ENCODE peak calls at places on chromosomes 6 and 20, in five cellular contexts. P is IMR-90, I is AG09309, W is H9, H is A673. T is an unnamed sample.

GRCh38 chr6:29489286-29489685 is 1.5 kb upstream of the MAS1L start:
- DNase-seq in P (no peak), I (no peak), W (no peak), H (no peak), T (peak)

GRCh38 chr6:170147832-170148708 is 142.8 kb downstream of the DLL1 start:
- DNase-seq in P (no peak), I (no peak), W (peak), H (no peak), T (peak)

GRCh38 chr6:139587469-139587868 is 213.0 kb upstream of the CITED2 start:
- DNase-seq in P (peak), I (peak), W (no peak), H (peak), T (no peak)

GRCh38 chr6:119076966-119077642 is 1.4 kb downstream of the FAM184A start:
- DNase-seq in P (no peak), I (no peak), W (no peak), H (no peak), T (no peak)

GRCh38 chr20:15930324-15931305 is 642.6 kb downstream of the KIF16B start:
- DNase-seq in P (peak), I (peak), W (no peak), H (no peak), T (peak)

GRCh38 chr6:71080793-71081192 is 123.9 kb upstream of the B3GAT2 start:
- DNase-seq in P (peak), I (peak), W (no peak), H (no peak), T (no peak)

GRCh38 chr6:69232506-69233194 is 564.2 kb downstream of the LMBRD1 start:
- DNase-seq in P (peak), I (no peak), W (peak), H (peak), T (peak)

GRCh38 chr6:135722679-135723078 is 128.8 kb upstream of the PDE7B start:
- DNase-seq in P (peak), I (peak), W (no peak), H (peak), T (no peak)

GRCh38 chr6:6861346-6861745 is 246.4 kb upstream of the RREB1 start:
- DNase-seq in P (no peak), I (no peak), W (no peak), H (no peak), T (no peak)

GRCh38 chr6:75403563-75403962 is 90.0 kb downstream of the FILIP1 start:
- DNase-seq in P (no peak), I (no peak), W (no peak), H (no peak), T (no peak)

GRCh38 chr6:169162968-169163903 is 90.4 kb downstream of the THBS2 start:
- DNase-seq in P (peak), I (peak), W (peak), H (no peak), T (peak)

GRCh38 chr20:6731951-6732580 is 35.4 kb upstream of the BMP2 start:
- DNase-seq in P (no peak), I (no peak), W (no peak), H (no peak), T (no peak)

GRCh38 chr6:170003027-170003426 is 251.6 kb downstream of the ERMARD start:
- DNase-seq in P (no peak), I (no peak), W (peak), H (no peak), T (no peak)

GRCh38 chr6:31568537-31568961 is 3.5 kb upstream of the LTA start:
- DNase-seq in P (no peak), I (no peak), W (no peak), H (no peak), T (no peak)

GRCh38 chr20:51457281-51457932 is 85.1 kb downstream of the NFATC2 start:
- DNase-seq in P (peak), I (no peak), W (no peak), H (peak), T (peak)

GRCh38 chr6:37052027-37052628 is 46.7 kb downstream of the FGD2 start:
- DNase-seq in P (no peak), I (no peak), W (peak), H (no peak), T (no peak)

GRCh38 chr6:16168858-16169257 is 40.0 kb downstream of the MYLIP start:
- DNase-seq in P (peak), I (no peak), W (no peak), H (peak), T (peak)

GRCh38 chr6:36621371-36621855 is 27.3 kb downstream of the SRSF3 start:
- DNase-seq in P (no peak), I (no peak), W (no peak), H (no peak), T (no peak)

GRCh38 chr20:49937023-49937929 is 1.1 kb downstream of the RNF114 start:
- DNase-seq in P (no peak), I (no peak), W (no peak), H (no peak), T (peak)

GRCh38 chr20:41155267-41155666 is 17.9 kb downstream of the PLCG1 start:
- DNase-seq in P (peak), I (no peak), W (no peak), H (no peak), T (no peak)

GRCh38 chr6:50847890-50848594 is 29.4 kb downstream of the TFAP2B start:
- DNase-seq in P (no peak), I (no peak), W (no peak), H (no peak), T (no peak)

GRCh38 chr20:20765696-20766095 is 53.3 kb upstream of the RALGAPA2 start:
- DNase-seq in P (no peak), I (no peak), W (no peak), H (peak), T (no peak)

GRCh38 chr6:103122766-103123601 is 1729.5 kb downstream of the GRIK2 start:
- DNase-seq in P (peak), I (no peak), W (peak), H (peak), T (peak)

GRCh38 chr6:116298273-116298672 is 18.5 kb upstream of the TSPYL1 start:
- DNase-seq in P (no peak), I (no peak), W (no peak), H (no peak), T (no peak)

GRCh38 chr6:113857565-113858066 is 471 bp downstream of the MARCKS start:
- DNase-seq in P (no peak), I (no peak), W (no peak), H (peak), T (peak)

GRCh38 chr6:139699335-139699734 is 324.9 kb upstream of the CITED2 start:
- DNase-seq in P (peak), I (peak), W (no peak), H (no peak), T (peak)

GRCh38 chr6:169520104-169520503 is 181.7 kb downstream of the WDR27 start:
- DNase-seq in P (peak), I (peak), W (no peak), H (no peak), T (no peak)

GRCh38 chr20:47330933-47331708 is 25.4 kb downstream of the ZMYND8 start:
- DNase-seq in P (peak), I (peak), W (no peak), H (no peak), T (peak)

GRCh38 chr6:33620158-33620583 is 951 bp upstream of the ITPR3 start:
- DNase-seq in P (no peak), I (no peak), W (peak), H (peak), T (peak)

GRCh38 chr6:163355471-163355991 is 59.0 kb upstream of the QKI start:
- DNase-seq in P (peak), I (no peak), W (no peak), H (peak), T (peak)

GRCh38 chr6:100210138-100210872 is 216.3 kb upstream of the MCHR2 start:
- DNase-seq in P (no peak), I (no peak), W (no peak), H (no peak), T (no peak)

GRCh38 chr20:22449115-22449973 is 135.0 kb downstream of the FOXA2 start:
- DNase-seq in P (no peak), I (no peak), W (no peak), H (no peak), T (no peak)

GRCh38 chr6:34154668-34155447 is 9.0 kb upstream of the GRM4 start:
- DNase-seq in P (peak), I (no peak), W (peak), H (peak), T (peak)

GRCh38 chr6:144597511-144597910 is 312.4 kb downstream of the UTRN start:
- DNase-seq in P (no peak), I (no peak), W (no peak), H (no peak), T (no peak)

GRCh38 chr20:58753929-58754551 is 61.4 kb downstream of the NPEPL1 start:
- DNase-seq in P (no peak), I (no peak), W (no peak), H (no peak), T (no peak)

GRCh38 chr6:36727491-36728021 is 29.9 kb downstream of the RAB44 start:
- DNase-seq in P (peak), I (no peak), W (no peak), H (no peak), T (peak)

GRCh38 chr6:31114970-31115849 is 610 bp downstream of the PSORS1C1 start:
- DNase-seq in P (peak), I (no peak), W (no peak), H (peak), T (peak)

GRCh38 chr6:5667737-5668136 is 339.0 kb downstream of the NRN1 start:
- DNase-seq in P (no peak), I (no peak), W (no peak), H (no peak), T (no peak)

GRCh38 chr6:5665173-5665572 is 341.6 kb downstream of the NRN1 start:
- DNase-seq in P (no peak), I (no peak), W (no peak), H (no peak), T (no peak)

GRCh38 chr6:5663739-5664138 is 343.0 kb downstream of the NRN1 start:
- DNase-seq in P (no peak), I (no peak), W (no peak), H (no peak), T (no peak)

GRCh38 chr6:5666695-5667094 is 340.0 kb downstream of the NRN1 start:
- DNase-seq in P (no peak), I (no peak), W (no peak), H (no peak), T (no peak)

GRCh38 chr6:5665667-5666066 is 341.1 kb downstream of the NRN1 start:
- DNase-seq in P (no peak), I (no peak), W (no peak), H (no peak), T (no peak)
- TF ChIP-seq CTCF in P (no peak), I (no peak), W (no peak), H (no peak), T (no peak)

DNA sequence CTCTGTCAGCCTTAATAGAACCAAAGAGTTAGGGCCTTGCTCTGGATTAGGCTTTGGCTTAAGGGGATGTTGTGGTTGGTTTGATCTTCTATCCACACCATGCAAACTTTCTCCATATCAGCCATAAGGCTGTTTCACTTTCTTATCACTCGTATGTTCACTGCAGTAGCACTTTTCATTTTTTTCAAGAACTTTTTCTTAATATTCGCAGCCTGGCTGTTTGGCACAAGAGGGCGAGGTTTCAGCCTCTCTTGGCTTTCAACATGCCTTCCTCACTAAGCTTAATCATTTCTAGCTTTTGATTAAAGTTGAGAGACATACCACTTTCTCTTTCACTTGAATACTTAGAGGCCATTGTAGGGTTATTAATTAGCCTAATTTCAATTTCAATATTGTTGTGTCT is 193.1 kb downstream of the NRN1 start:
- DNase-seq in P (no peak), I (no peak), W (no peak), H (no peak), T (no peak)
- TF ChIP-seq CTCF in P (no peak), I (no peak), W (no peak), H (no peak), T (no peak)

DNA sequence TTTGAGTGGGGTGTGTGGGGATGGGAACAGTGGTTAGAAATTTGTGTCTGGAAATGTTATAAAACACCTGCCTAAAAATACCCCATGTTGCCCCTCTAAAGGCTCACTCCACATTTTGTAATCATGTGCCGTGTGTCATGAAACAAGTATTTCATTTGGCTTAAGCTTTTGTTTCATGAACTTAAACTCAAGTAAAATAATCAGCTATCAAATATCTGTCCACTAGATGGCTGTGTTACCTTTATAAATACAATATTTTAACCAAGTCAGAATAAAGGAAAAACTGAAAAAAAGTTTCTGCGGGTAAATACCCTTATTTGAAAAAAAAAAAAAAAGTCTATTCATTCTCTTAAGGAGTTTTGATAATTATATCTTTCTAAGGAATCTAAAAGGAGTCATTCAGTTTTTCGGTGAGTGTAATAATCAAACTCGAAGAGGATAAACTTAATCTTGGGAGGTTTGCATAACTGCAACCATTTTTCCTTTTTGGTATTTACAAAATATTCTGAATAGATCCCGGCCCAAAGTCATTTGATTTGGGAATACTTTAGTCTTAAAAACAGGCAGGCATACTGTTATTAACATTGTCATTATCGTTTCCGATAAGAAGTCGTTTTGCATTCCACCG is 29.9 kb upstream of the MTRF1L start:
- DNase-seq in P (peak), I (peak), W (no peak), H (peak), T (peak)
- TF ChIP-seq CTCF in P (peak), I (peak), W (peak), H (peak), T (no peak)

DNA sequence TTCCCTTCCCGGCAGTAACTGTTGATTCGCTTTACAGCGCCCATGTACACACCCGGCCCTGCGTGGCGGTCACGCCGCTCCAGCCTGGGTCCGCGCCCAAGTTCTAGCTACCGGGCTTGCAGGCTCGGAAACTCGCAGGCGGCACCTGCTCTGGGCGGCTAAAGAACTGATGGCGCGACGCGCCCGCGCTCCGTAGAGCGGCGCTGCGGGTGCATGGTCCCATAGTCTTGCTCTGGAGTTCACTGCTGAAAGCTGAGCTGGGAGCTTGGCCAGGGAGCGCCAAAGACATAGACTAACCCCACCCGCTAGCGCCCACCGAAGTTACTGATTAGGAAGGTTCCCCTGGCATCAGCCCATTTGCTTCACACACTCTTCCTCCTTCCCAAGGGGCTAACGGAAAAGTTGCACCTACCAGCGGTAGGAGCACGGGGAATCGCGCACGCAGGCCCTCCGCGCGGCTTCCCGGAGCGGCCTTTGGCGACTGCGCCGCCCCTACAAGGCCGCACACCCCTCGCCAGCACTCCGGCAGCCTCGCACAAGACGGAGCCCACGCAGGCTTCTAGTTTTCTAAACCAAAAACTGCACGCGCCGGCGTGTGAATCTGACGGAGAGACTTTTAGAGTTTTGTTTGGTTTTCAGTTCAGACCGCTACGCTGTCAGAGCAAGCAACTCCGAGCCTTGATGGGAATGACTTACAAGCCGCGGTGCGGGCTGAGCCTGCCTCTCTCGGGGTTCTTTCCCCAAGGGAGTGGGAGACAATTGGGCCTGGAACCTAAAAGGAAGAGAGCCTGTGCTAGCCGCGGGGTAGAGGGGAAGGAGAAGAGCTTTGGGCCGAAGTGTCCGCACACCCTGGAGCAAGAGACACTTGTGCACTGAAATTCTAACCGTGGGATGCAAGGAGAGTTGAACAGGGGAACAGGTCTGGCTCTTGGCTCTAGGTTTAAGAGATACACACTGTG is 994 bp upstream of the POU3F2 start:
- DNase-seq in P (peak), I (no peak), W (peak), H (peak), T (peak)
- TF ChIP-seq CTCF in P (no peak), I (no peak), W (peak), H (peak), T (no peak)

DNA sequence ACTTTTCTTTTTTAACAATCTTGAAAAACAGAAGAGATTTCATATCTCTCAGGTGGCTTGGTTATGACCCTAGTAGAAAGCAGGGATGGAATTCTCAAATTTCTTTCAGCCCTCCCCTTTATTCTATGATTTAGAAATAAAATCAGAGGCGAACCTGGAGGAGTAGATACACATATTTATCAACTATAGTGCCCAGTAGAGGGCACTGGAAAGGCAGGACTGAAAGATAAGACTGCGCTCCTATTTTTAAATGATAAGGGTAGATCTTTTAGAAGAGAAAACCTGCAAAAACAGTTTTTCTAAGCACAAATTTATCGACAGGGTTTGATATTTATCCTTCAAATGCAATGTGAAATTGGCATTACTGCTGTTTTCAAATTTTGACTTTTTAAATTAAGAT is 1296.6 kb downstream of the EPHA7 start:
- DNase-seq in P (peak), I (no peak), W (no peak), H (peak), T (peak)
- TF ChIP-seq CTCF in P (peak), I (no peak), W (peak), H (peak), T (peak)

DNA sequence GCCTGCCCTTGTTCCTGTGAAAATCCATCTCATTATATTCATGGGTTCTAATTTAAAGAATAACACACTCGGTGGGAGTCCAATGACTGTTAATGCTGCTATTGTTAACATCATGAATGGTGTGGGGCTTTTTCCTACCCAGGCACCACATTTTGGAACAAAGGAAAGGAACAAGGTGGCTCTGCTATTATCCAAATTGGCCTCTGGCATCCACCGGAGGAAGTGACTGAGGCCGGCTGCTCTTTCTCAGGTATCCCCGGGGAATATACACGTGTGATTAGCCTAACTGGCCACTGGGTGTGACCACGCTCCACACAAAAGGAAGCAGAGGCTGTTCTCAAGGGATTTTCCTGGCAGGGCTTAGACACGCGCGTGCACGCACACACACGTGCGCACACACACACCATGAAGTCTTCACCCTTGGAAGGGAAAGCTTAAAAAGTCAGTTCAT is 601.2 kb upstream of the ARID1B start:
- DNase-seq in P (no peak), I (no peak), W (peak), H (peak), T (peak)
- TF ChIP-seq CTCF in P (peak), I (no peak), W (peak), H (peak), T (no peak)

T was measured in NB4.